ENCODE peak calls at places on chromosomes 6 and 20, in six cellular contexts. M is heart right ventricle; R is RWPE1; T is epithelial cell of esophagus; N is fibroblast of pulmonary artery; W is CD8-positive, alpha-beta T cell. K is an unnamed sample.

GRCh38 chr6:165646484-165646883 is 16.6 kb downstream of the PDE10A start:
- DNase-seq in M (no peak), R (no peak), T (no peak), N (no peak), W (no peak), K (no peak)

GRCh38 chr20:22490287-22491187 is 93.8 kb downstream of the FOXA2 start:
- DNase-seq in M (no peak), R (peak; percentile 10), T (peak; percentile 45), N (peak; percentile 3), W (no peak), K (peak; percentile 17)

GRCh38 chr6:148583631-148584030 is 163.2 kb upstream of the UST start:
- DNase-seq in M (no peak), R (no peak), T (no peak), N (no peak), W (no peak), K (no peak)

GRCh38 chr6:30843611-30843998 is 40.7 kb upstream of the DDR1 start:
- DNase-seq in M (no peak), R (no peak), T (no peak), N (no peak), W (no peak), K (no peak)

GRCh38 chr6:14074723-14075503 is 42.7 kb upstream of the CD83 start:
- DNase-seq in M (peak; percentile 14), R (peak; percentile 24), T (peak; percentile 40), N (peak; percentile 59), W (no peak), K (peak; percentile 38)

GRCh38 chr20:21559305-21559704 is 45.4 kb upstream of the NKX2-2 start:
- DNase-seq in M (no peak), R (no peak), T (no peak), N (no peak), W (no peak), K (no peak)

GRCh38 chr6:76448109-76448508 is 375.6 kb upstream of the IMPG1 start:
- DNase-seq in M (no peak), R (no peak), T (no peak), N (no peak), W (no peak), K (no peak)

GRCh38 chr20:56322661-56323060 is 36.1 kb upstream of the FAM210B start:
- DNase-seq in M (no peak), R (no peak), T (no peak), N (no peak), W (no peak), K (no peak)

GRCh38 chr6:112480551-112480950 is 133.4 kb downstream of the RFPL4B start:
- DNase-seq in M (no peak), R (peak; percentile 69), T (peak; percentile 75), N (peak; percentile 45), W (no peak), K (peak; percentile 59)

GRCh38 chr20:9660236-9660868 is 146.0 kb downstream of the LAMP5 start:
- DNase-seq in M (peak; percentile 5), R (peak; percentile 18), T (peak; percentile 52), N (peak; percentile 10), W (no peak), K (peak; percentile 40)

GRCh38 chr6:1724616-1725015 is 114.9 kb downstream of the FOXC1 start:
- DNase-seq in M (peak; percentile 67), R (peak; percentile 48), T (peak; percentile 71), N (no peak), W (no peak), K (peak; percentile 72)

GRCh38 chr6:1076531-1077453 is 235.1 kb upstream of the FOXQ1 start:
- DNase-seq in M (no peak), R (no peak), T (no peak), N (no peak), W (no peak), K (no peak)

GRCh38 chr20:12790856-12791255 is 217.9 kb upstream of the SPTLC3 start:
- DNase-seq in M (no peak), R (no peak), T (no peak), N (no peak), W (no peak), K (no peak)

GRCh38 chr6:32113386-32114352 is 4.5 kb upstream of the TNXB start:
- DNase-seq in M (peak; percentile 89), R (peak; percentile 71), T (no peak), N (peak; percentile 98), W (no peak), K (peak; percentile 67)

GRCh38 chr20:5845686-5846651 is 95.8 kb downstream of the SHLD1 start:
- DNase-seq in M (no peak), R (no peak), T (no peak), N (peak; percentile 74), W (no peak), K (no peak)

GRCh38 chr6:152248987-152249386 is 388.2 kb downstream of the SYNE1 start:
- DNase-seq in M (no peak), R (no peak), T (no peak), N (no peak), W (no peak), K (no peak)

GRCh38 chr20:54267510-54268003 is 59.7 kb downstream of the PFDN4 start:
- DNase-seq in M (no peak), R (peak; percentile 16), T (peak; percentile 71), N (peak; percentile 22), W (no peak), K (no peak)

DNA sequence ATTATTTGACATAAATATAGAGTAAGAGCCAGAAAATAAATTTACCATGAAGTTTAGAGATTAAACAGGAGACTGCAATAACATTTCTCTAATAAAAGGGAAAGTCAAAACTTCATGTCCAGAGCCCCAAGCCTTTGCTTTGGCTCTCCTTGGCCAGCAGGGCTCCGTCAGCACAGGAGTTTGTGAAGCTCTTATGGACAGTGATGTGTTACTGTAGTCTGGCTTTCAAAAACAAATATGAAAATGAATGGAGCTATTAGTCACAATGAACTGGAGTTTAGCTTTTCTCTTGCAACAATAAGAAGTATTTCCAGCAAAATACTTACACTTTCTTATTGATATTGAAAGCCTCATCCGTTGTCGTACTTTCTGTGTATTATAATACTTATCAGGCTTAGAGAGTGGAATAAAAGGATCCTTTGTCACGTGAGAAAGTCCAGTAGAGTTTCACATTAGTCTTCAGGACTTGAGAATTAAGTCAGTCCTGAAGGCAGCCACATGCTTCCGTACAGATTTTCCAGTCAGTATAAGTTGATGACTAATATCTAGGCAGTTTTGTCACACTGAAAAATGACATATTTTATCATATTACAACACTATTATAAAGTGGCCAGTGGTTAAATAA is 117.0 kb upstream of the PRL start:
- DNase-seq in M (no peak), R (no peak), T (peak; percentile 36), N (peak; percentile 55), W (no peak), K (no peak)
- TF ChIP-seq CTCF in M (no peak), R (no peak), T (peak; percentile 18), N (peak; percentile 32), W (no peak), K (no peak)

GRCh38 chr6:80544500-80545055 is 438.1 kb downstream of the BCKDHB start:
- DNase-seq in M (no peak), R (no peak), T (no peak), N (no peak), W (no peak), K (no peak)

GRCh38 chr6:80543151-80543550 is 436.7 kb downstream of the BCKDHB start:
- DNase-seq in M (no peak), R (no peak), T (no peak), N (no peak), W (no peak), K (no peak)

GRCh38 chr6:80541886-80542285 is 435.4 kb downstream of the BCKDHB start:
- DNase-seq in M (no peak), R (no peak), T (no peak), N (no peak), W (no peak), K (no peak)

GRCh38 chr6:80545323-80545722 is 438.9 kb downstream of the BCKDHB start:
- DNase-seq in M (no peak), R (no peak), T (no peak), N (no peak), W (no peak), K (no peak)

DNA sequence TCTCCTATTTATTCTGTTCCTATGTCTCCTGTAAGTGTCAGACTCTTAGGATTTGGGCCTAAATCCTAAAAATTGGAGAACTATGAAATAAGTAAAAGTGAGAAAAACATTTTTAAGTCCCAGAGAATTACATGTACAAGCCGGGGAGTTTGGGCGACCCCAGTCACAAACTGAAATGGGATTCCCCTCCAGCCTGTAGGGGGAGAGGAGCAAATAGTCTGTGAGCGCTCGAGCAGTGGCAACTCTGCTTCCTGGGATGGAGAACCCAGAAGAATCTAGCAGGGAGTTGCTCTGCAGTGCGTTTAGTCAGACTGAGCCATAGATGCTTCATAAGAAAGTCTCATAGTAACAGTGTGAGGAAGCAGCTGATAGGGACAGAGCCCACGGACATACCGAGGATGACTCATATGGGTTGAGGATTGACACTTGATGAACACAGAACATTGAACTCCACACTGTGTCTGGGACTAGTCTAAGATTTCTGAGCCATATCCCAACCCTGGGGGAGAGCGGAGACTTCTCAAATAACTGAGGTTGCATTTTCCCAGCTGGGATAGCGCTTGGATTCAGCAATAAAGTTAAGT is 437.2 kb downstream of the BCKDHB start:
- DNase-seq in M (no peak), R (peak; percentile 51), T (peak; percentile 78), N (peak; percentile 71), W (no peak), K (peak; percentile 73)
- TF ChIP-seq CTCF in M (no peak), R (no peak), T (no peak), N (peak; percentile 14), W (no peak), K (no peak)

DNA sequence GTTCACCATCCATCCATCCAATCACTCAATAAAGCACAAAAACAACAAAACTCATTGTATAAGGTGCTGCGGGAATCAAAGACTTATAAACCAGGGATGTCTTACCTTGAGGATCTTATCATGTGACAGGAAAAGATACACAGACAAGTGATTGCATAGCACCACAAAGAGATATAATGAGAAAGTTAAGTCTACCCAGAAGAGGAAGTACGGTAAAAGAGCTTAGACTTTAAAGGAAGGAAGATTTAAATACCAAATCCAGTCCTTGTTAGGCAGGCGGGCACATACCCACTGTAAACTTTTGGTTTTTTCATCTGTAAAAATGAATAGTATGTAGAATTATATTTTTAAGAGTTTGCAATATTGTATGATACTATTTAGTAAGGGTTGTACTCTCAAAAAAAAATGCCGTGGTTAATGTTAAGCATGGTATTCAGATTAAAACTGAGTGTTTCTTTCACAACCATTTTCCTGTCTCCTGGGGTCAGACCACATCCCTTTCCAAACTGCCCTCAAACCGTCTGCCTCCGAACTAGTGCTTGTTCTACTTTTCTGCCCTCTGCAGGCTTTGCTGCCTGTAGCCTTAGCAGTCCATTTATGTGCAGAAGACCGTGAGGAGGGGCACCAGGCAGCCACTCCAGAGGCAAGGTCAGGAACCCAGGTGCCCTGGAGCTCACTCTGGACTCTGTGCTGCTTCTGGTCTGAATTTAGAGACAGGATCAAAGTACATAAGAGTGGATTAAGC is 179.5 kb upstream of the SYNDIG1 start:
- DNase-seq in M (no peak), R (no peak), T (no peak), N (no peak), W (no peak), K (no peak)
- TF ChIP-seq CTCF in M (no peak), R (no peak), T (no peak), N (no peak), W (no peak), K (no peak)

GRCh38 chr20:46550441-46550840 is at the start of gene OCSTAMP:
- DNase-seq in M (no peak), R (no peak), T (no peak), N (no peak), W (no peak), K (no peak)

GRCh38 chr20:46547995-46548394 is 2.5 kb downstream of the OCSTAMP start:
- DNase-seq in M (no peak), R (no peak), T (no peak), N (no peak), W (no peak), K (no peak)

GRCh38 chr20:46548688-46549087 is 1.8 kb downstream of the OCSTAMP start:
- DNase-seq in M (no peak), R (no peak), T (no peak), N (no peak), W (no peak), K (no peak)

GRCh38 chr20:46551508-46552280 is 1.2 kb upstream of the OCSTAMP start:
- DNase-seq in M (no peak), R (no peak), T (no peak), N (no peak), W (no peak), K (no peak)

GRCh38 chr20:46549188-46549967 is 1.1 kb downstream of the OCSTAMP start:
- DNase-seq in M (no peak), R (no peak), T (no peak), N (no peak), W (no peak), K (no peak)
- TF ChIP-seq CTCF in M (no peak), R (no peak), T (no peak), N (no peak), W (no peak), K (no peak)